ENCODE peak calls at places on chromosome 15, in ten cellular contexts. One of them, this sample, is unnamed.

GRCh38 chr15:59022188-59022587 is 34.7 kb downstream of the RNF111 start:
- DNase-seq in hypothalamus: no peak
- DNase-seq in NCI-H2081: no peak
- DNase-seq in EH: no peak
- DNase-seq in CD8-positive, alpha-beta memory T cell: no peak
- DNase-seq in C1 segment of cervical spinal cord: no peak
- DNase-seq in iris pigment epithelial cell: no peak
- DNase-seq in anterior cingulate cortex: no peak
- DNase-seq in stimulated activated CD8-positive, alpha-beta memory T cell treated with anti-CD3 and anti-CD28 coated beads, Interleukin-4, amount 100 ng/mL, for 24 hours: no peak
- DNase-seq in testis: no peak
- DNase-seq in this sample: no peak

GRCh38 chr15:78979456-78980320 is 34.8 kb upstream of the CTSH start:
- DNase-seq in hypothalamus: no peak
- DNase-seq in NCI-H2081: peak
- DNase-seq in EH: peak
- DNase-seq in CD8-positive, alpha-beta memory T cell: peak
- DNase-seq in C1 segment of cervical spinal cord: peak
- DNase-seq in iris pigment epithelial cell: peak
- DNase-seq in anterior cingulate cortex: peak
- DNase-seq in stimulated activated CD8-positive, alpha-beta memory T cell treated with anti-CD3 and anti-CD28 coated beads, Interleukin-4, amount 100 ng/mL, for 24 hours: no peak
- DNase-seq in testis: peak
- DNase-seq in this sample: peak

GRCh38 chr15:85772668-85773067 is 22.1 kb downstream of the KLHL25 start:
- DNase-seq in hypothalamus: no peak
- DNase-seq in NCI-H2081: no peak
- DNase-seq in EH: no peak
- DNase-seq in CD8-positive, alpha-beta memory T cell: no peak
- DNase-seq in C1 segment of cervical spinal cord: peak
- DNase-seq in iris pigment epithelial cell: no peak
- DNase-seq in anterior cingulate cortex: no peak
- DNase-seq in stimulated activated CD8-positive, alpha-beta memory T cell treated with anti-CD3 and anti-CD28 coated beads, Interleukin-4, amount 100 ng/mL, for 24 hours: no peak
- DNase-seq in testis: no peak
- DNase-seq in this sample: no peak

GRCh38 chr15:76566276-76566675 is 229.7 kb downstream of the ISL2 start:
- DNase-seq in hypothalamus: no peak
- DNase-seq in NCI-H2081: peak
- DNase-seq in EH: peak
- DNase-seq in CD8-positive, alpha-beta memory T cell: no peak
- DNase-seq in C1 segment of cervical spinal cord: no peak
- DNase-seq in iris pigment epithelial cell: no peak
- DNase-seq in anterior cingulate cortex: no peak
- DNase-seq in stimulated activated CD8-positive, alpha-beta memory T cell treated with anti-CD3 and anti-CD28 coated beads, Interleukin-4, amount 100 ng/mL, for 24 hours: no peak
- DNase-seq in testis: no peak
- DNase-seq in this sample: no peak

GRCh38 chr15:100783760-100784492 is 95.7 kb upstream of the ALDH1A3 start:
- DNase-seq in hypothalamus: no peak
- DNase-seq in NCI-H2081: no peak
- DNase-seq in EH: no peak
- DNase-seq in CD8-positive, alpha-beta memory T cell: no peak
- DNase-seq in C1 segment of cervical spinal cord: no peak
- DNase-seq in iris pigment epithelial cell: no peak
- DNase-seq in anterior cingulate cortex: no peak
- DNase-seq in stimulated activated CD8-positive, alpha-beta memory T cell treated with anti-CD3 and anti-CD28 coated beads, Interleukin-4, amount 100 ng/mL, for 24 hours: no peak
- DNase-seq in testis: peak
- DNase-seq in this sample: no peak

GRCh38 chr15:81752149-81752942 is 293.5 kb downstream of the MEX3B start:
- DNase-seq in hypothalamus: no peak
- DNase-seq in NCI-H2081: peak
- DNase-seq in EH: peak
- DNase-seq in CD8-positive, alpha-beta memory T cell: no peak
- DNase-seq in C1 segment of cervical spinal cord: peak
- DNase-seq in iris pigment epithelial cell: peak
- DNase-seq in anterior cingulate cortex: peak
- DNase-seq in stimulated activated CD8-positive, alpha-beta memory T cell treated with anti-CD3 and anti-CD28 coated beads, Interleukin-4, amount 100 ng/mL, for 24 hours: no peak
- DNase-seq in testis: peak
- DNase-seq in this sample: no peak

GRCh38 chr15:93026359-93026758 is 62.7 kb downstream of the RGMA start:
- DNase-seq in hypothalamus: no peak
- DNase-seq in NCI-H2081: no peak
- DNase-seq in EH: no peak
- DNase-seq in CD8-positive, alpha-beta memory T cell: no peak
- DNase-seq in C1 segment of cervical spinal cord: no peak
- DNase-seq in iris pigment epithelial cell: no peak
- DNase-seq in anterior cingulate cortex: no peak
- DNase-seq in stimulated activated CD8-positive, alpha-beta memory T cell treated with anti-CD3 and anti-CD28 coated beads, Interleukin-4, amount 100 ng/mL, for 24 hours: no peak
- DNase-seq in testis: peak
- DNase-seq in this sample: no peak

GRCh38 chr15:90419738-90420487 is 31.9 kb downstream of the IQGAP1 start:
- DNase-seq in hypothalamus: no peak
- DNase-seq in NCI-H2081: no peak
- DNase-seq in EH: peak
- DNase-seq in CD8-positive, alpha-beta memory T cell: no peak
- DNase-seq in C1 segment of cervical spinal cord: no peak
- DNase-seq in iris pigment epithelial cell: peak
- DNase-seq in anterior cingulate cortex: no peak
- DNase-seq in stimulated activated CD8-positive, alpha-beta memory T cell treated with anti-CD3 and anti-CD28 coated beads, Interleukin-4, amount 100 ng/mL, for 24 hours: no peak
- DNase-seq in testis: no peak
- DNase-seq in this sample: no peak

GRCh38 chr15:79130535-79131130 is 40.1 kb upstream of the RASGRF1 start:
- DNase-seq in hypothalamus: no peak
- DNase-seq in NCI-H2081: no peak
- DNase-seq in EH: no peak
- DNase-seq in CD8-positive, alpha-beta memory T cell: no peak
- DNase-seq in C1 segment of cervical spinal cord: no peak
- DNase-seq in iris pigment epithelial cell: no peak
- DNase-seq in anterior cingulate cortex: no peak
- DNase-seq in stimulated activated CD8-positive, alpha-beta memory T cell treated with anti-CD3 and anti-CD28 coated beads, Interleukin-4, amount 100 ng/mL, for 24 hours: no peak
- DNase-seq in testis: no peak
- DNase-seq in this sample: no peak

GRCh38 chr15:34501131-34501530 is 63.5 kb upstream of the GOLGA8A start:
- DNase-seq in hypothalamus: no peak
- DNase-seq in NCI-H2081: no peak
- DNase-seq in EH: no peak
- DNase-seq in CD8-positive, alpha-beta memory T cell: no peak
- DNase-seq in C1 segment of cervical spinal cord: no peak
- DNase-seq in iris pigment epithelial cell: peak
- DNase-seq in anterior cingulate cortex: no peak
- DNase-seq in stimulated activated CD8-positive, alpha-beta memory T cell treated with anti-CD3 and anti-CD28 coated beads, Interleukin-4, amount 100 ng/mL, for 24 hours: no peak
- DNase-seq in testis: no peak
- DNase-seq in this sample: no peak

GRCh38 chr15:100115066-100115710 is 226.6 kb downstream of the ADAMTS17 start:
- DNase-seq in hypothalamus: no peak
- DNase-seq in NCI-H2081: no peak
- DNase-seq in EH: no peak
- DNase-seq in CD8-positive, alpha-beta memory T cell: no peak
- DNase-seq in C1 segment of cervical spinal cord: no peak
- DNase-seq in iris pigment epithelial cell: no peak
- DNase-seq in anterior cingulate cortex: no peak
- DNase-seq in stimulated activated CD8-positive, alpha-beta memory T cell treated with anti-CD3 and anti-CD28 coated beads, Interleukin-4, amount 100 ng/mL, for 24 hours: no peak
- DNase-seq in testis: no peak
- DNase-seq in this sample: no peak

GRCh38 chr15:39133201-39133600 is 447.7 kb upstream of the THBS1 start:
- DNase-seq in hypothalamus: no peak
- DNase-seq in NCI-H2081: no peak
- DNase-seq in EH: peak
- DNase-seq in CD8-positive, alpha-beta memory T cell: no peak
- DNase-seq in C1 segment of cervical spinal cord: no peak
- DNase-seq in iris pigment epithelial cell: peak
- DNase-seq in anterior cingulate cortex: no peak
- DNase-seq in stimulated activated CD8-positive, alpha-beta memory T cell treated with anti-CD3 and anti-CD28 coated beads, Interleukin-4, amount 100 ng/mL, for 24 hours: no peak
- DNase-seq in testis: no peak
- DNase-seq in this sample: no peak

GRCh38 chr15:48823237-48823636 is 12.4 kb upstream of the CEP152 start:
- DNase-seq in hypothalamus: no peak
- DNase-seq in NCI-H2081: no peak
- DNase-seq in EH: peak
- DNase-seq in CD8-positive, alpha-beta memory T cell: no peak
- DNase-seq in C1 segment of cervical spinal cord: no peak
- DNase-seq in iris pigment epithelial cell: peak
- DNase-seq in anterior cingulate cortex: no peak
- DNase-seq in stimulated activated CD8-positive, alpha-beta memory T cell treated with anti-CD3 and anti-CD28 coated beads, Interleukin-4, amount 100 ng/mL, for 24 hours: no peak
- DNase-seq in testis: no peak
- DNase-seq in this sample: no peak

GRCh38 chr15:60408438-60409105 is 10.8 kb upstream of the ANXA2 start:
- DNase-seq in hypothalamus: no peak
- DNase-seq in NCI-H2081: peak
- DNase-seq in EH: peak
- DNase-seq in CD8-positive, alpha-beta memory T cell: no peak
- DNase-seq in C1 segment of cervical spinal cord: no peak
- DNase-seq in iris pigment epithelial cell: peak
- DNase-seq in anterior cingulate cortex: no peak
- DNase-seq in stimulated activated CD8-positive, alpha-beta memory T cell treated with anti-CD3 and anti-CD28 coated beads, Interleukin-4, amount 100 ng/mL, for 24 hours: no peak
- DNase-seq in testis: no peak
- DNase-seq in this sample: no peak

GRCh38 chr15:100687532-100688215 is 85.3 kb downstream of the ASB7 start:
- DNase-seq in hypothalamus: no peak
- DNase-seq in NCI-H2081: no peak
- DNase-seq in EH: peak
- DNase-seq in CD8-positive, alpha-beta memory T cell: no peak
- DNase-seq in C1 segment of cervical spinal cord: no peak
- DNase-seq in iris pigment epithelial cell: peak
- DNase-seq in anterior cingulate cortex: no peak
- DNase-seq in stimulated activated CD8-positive, alpha-beta memory T cell treated with anti-CD3 and anti-CD28 coated beads, Interleukin-4, amount 100 ng/mL, for 24 hours: no peak
- DNase-seq in testis: no peak
- DNase-seq in this sample: no peak

This sample was measured in GM13977.